ENCODE peak calls at places on chromosomes 4 and X, in ten cellular contexts. H, W, A, C, L, O, N, J, Q and R are unnamed samples.

GRCh38 chr4:151376540-151376939 is 32.4 kb upstream of the FHIP1A start:
- DNase-seq in H (no peak), W (no peak), A (no peak), C (no peak), L (no peak), O (no peak), N (no peak), J (no peak), Q (no peak), R (no peak)

GRCh38 chr4:6278801-6279197 is 9.1 kb downstream of the WFS1 start:
- DNase-seq in H (peak; percentile 68), W (no peak), A (no peak), C (no peak), L (no peak), O (no peak), N (peak; percentile 48), J (peak; percentile 77), Q (no peak), R (no peak)

GRCh38 chr4:113434247-113434587 is 327.3 kb downstream of the CAMK2D start:
- DNase-seq in H (peak; percentile 55), W (no peak), A (no peak), C (no peak), L (peak; percentile 29), O (no peak), N (no peak), J (no peak), Q (no peak), R (no peak)

GRCh38 chrX:989959-990510 is 222.4 kb downstream of the CRLF2 start:
- DNase-seq in H (peak; percentile 92), W (peak; percentile 26), A (peak; percentile 7), C (peak; percentile 44), L (peak; percentile 100), O (peak; percentile 79), N (peak; percentile 91), J (peak; percentile 88), Q (peak; percentile 86), R (no peak)

GRCh38 chrX:156002517-156002916 is 5.0 kb downstream of the IL9R start:
- DNase-seq in H (no peak), W (no peak), A (no peak), C (no peak), L (peak; percentile 11), O (no peak), N (no peak), J (no peak), Q (no peak), R (no peak)

GRCh38 chrX:119784747-119785446 is 6.5 kb downstream of the RPL39 start:
- DNase-seq in H (no peak), W (no peak), A (no peak), C (peak; percentile 27), L (peak; percentile 17), O (no peak), N (peak; percentile 40), J (no peak), Q (no peak), R (no peak)

GRCh38 chr4:145289403-145290076 is 109.2 kb upstream of the OTUD4 start:
- DNase-seq in H (peak; percentile 81), W (no peak), A (no peak), C (no peak), L (peak; percentile 69), O (no peak), N (no peak), J (no peak), Q (no peak), R (no peak)

GRCh38 chr4:85964298-85964697 is 395.6 kb downstream of the MAPK10 start:
- DNase-seq in H (no peak), W (no peak), A (no peak), C (no peak), L (no peak), O (no peak), N (no peak), J (no peak), Q (no peak), R (no peak)

GRCh38 chr4:129455462-129455861 is 359.5 kb downstream of the C4orf33 start:
- DNase-seq in H (no peak), W (no peak), A (no peak), C (no peak), L (no peak), O (no peak), N (peak; percentile 7), J (no peak), Q (no peak), R (no peak)